ENCODE peak calls at places on chromosomes 16 and 17, in ten cellular contexts. J is nucleus accumbens; U is Caki2; S is activated T-cell treated with anti-CD3 and anti-CD28 coated beads, Interleukin-2, amount 50 U/mL, for 72 hours; R is sciatic nerve; P is naive thymus-derived CD8-positive, alpha-beta T cell; E is KBM-7; W is progenitor cell of endocrine pancreas; L is cardiac muscle cell; Y is mucosa of descending colon. K is an unnamed sample.

GRCh38 chr17:31132977-31133376 is 38.2 kb downstream of the NF1 start:
- DNase-seq in J (no peak), U (no peak), S (no peak), R (no peak), P (no peak), E (no peak), W (no peak), L (no peak), Y (no peak), K (no peak)

GRCh38 chr17:413706-414440 is 61.3 kb upstream of the RPH3AL start:
- DNase-seq in J (no peak), U (no peak), S (no peak), R (no peak), P (no peak), E (peak), W (no peak), L (no peak), Y (no peak), K (no peak)

GRCh38 chr17:63538693-63539595 is 11.3 kb upstream of the DCAF7 start:
- DNase-seq in J (no peak), U (no peak), S (no peak), R (peak), P (no peak), E (no peak), W (no peak), L (no peak), Y (no peak), K (no peak)

GRCh38 chr17:4072487-4073157 is 70.2 kb downstream of the ZZEF1 start:
- DNase-seq in J (no peak), U (no peak), S (no peak), R (no peak), P (no peak), E (no peak), W (no peak), L (peak), Y (no peak), K (no peak)

GRCh38 chr16:85086347-85087291 is 25.7 kb downstream of the CIBAR2 start:
- DNase-seq in J (peak), U (peak), S (peak), R (no peak), P (peak), E (peak), W (peak), L (peak), Y (peak), K (peak)

GRCh38 chr17:59623151-59623550 is 3.5 kb downstream of the CLTC start:
- DNase-seq in J (no peak), U (no peak), S (no peak), R (no peak), P (no peak), E (no peak), W (no peak), L (no peak), Y (no peak), K (no peak)

GRCh38 chr17:48791128-48792032 is 25.6 kb downstream of the TTLL6 start:
- DNase-seq in J (no peak), U (peak), S (peak), R (peak), P (peak), E (peak), W (peak), L (peak), Y (peak), K (peak)

GRCh38 chr16:17470871-17471744 is at the start of gene XYLT1:
- DNase-seq in J (no peak), U (peak), S (peak), R (peak), P (peak), E (peak), W (peak), L (peak), Y (peak), K (peak)

GRCh38 chr16:65142276-65142675 is 20.4 kb upstream of the CDH11 start:
- DNase-seq in J (no peak), U (no peak), S (no peak), R (no peak), P (no peak), E (no peak), W (no peak), L (no peak), Y (no peak), K (no peak)

GRCh38 chr17:40510328-40510648 is 8.9 kb upstream of the TNS4 start:
- DNase-seq in J (no peak), U (peak), S (no peak), R (no peak), P (no peak), E (no peak), W (no peak), L (no peak), Y (no peak), K (no peak)

GRCh38 chr16:23252310-23252709 is 49.8 kb upstream of the SCNN1B start:
- DNase-seq in J (no peak), U (no peak), S (no peak), R (no peak), P (no peak), E (peak), W (no peak), L (no peak), Y (no peak), K (no peak)

GRCh38 chr17:9658593-9659211 is 13.4 kb downstream of the USP43 start:
- DNase-seq in J (no peak), U (no peak), S (no peak), R (no peak), P (no peak), E (no peak), W (no peak), L (peak), Y (peak), K (no peak)

K was measured in GM18507.